ENCODE peak calls at places on chromosomes 16 and 17, in seven cellular contexts. L, U, D, W, J, Q and M are unnamed samples.

GRCh38 chr16:19555938-19556778 is 655 bp downstream of the VPS35L start:
- ATAC-seq in Q (no peak), D (peak), U (peak), L (no peak), J (peak), W (no peak), M (peak)

GRCh38 chr17:33942414-33942813 is 312.7 kb upstream of the CCL2 start:
- ATAC-seq in L (no peak), D (no peak), Q (no peak), J (no peak), U (no peak), W (no peak), M (no peak)

GRCh38 chr17:49259663-49260010 is 29.1 kb upstream of the PHOSPHO1 start:
- ATAC-seq in L (no peak), Q (no peak), W (no peak), D (no peak), U (peak), J (peak), M (no peak)

GRCh38 chr17:76997981-76998531 is 129.9 kb downstream of the MGAT5B start:
- ATAC-seq in W (no peak), U (no peak), J (no peak), L (no peak), D (peak), Q (peak), M (peak)

GRCh38 chr17:4542726-4543191 is 12.4 kb downstream of the MYBBP1A start:
- ATAC-seq in Q (no peak), J (no peak), D (no peak), L (no peak), U (no peak), W (no peak), M (no peak)

GRCh38 chr16:4207229-4207628 is 34.7 kb downstream of the SRL start:
- ATAC-seq in U (peak), Q (no peak), J (no peak), W (no peak), D (no peak), L (no peak), M (no peak)

GRCh38 chr17:45675012-45675411 is 109.1 kb upstream of the CRHR1 start:
- ATAC-seq in D (no peak), U (no peak), L (no peak), Q (no peak), W (no peak), J (no peak), M (no peak)

GRCh38 chr17:50257574-50258224 is 16.6 kb upstream of the TMEM92 start:
- ATAC-seq in Q (peak), J (no peak), W (no peak), L (no peak), U (peak), D (no peak), M (no peak)

GRCh38 chr17:79024901-79025737 is 1.1 kb downstream of the C1QTNF1 start:
- ATAC-seq in D (peak), Q (peak), J (no peak), L (no peak), U (peak), W (no peak), M (no peak)

GRCh38 chr16:85235988-85236831 is 123.9 kb upstream of the CIBAR2 start:
- ATAC-seq in L (peak), U (peak), D (peak), W (no peak), J (no peak), Q (peak), M (peak)

GRCh38 chr17:67080804-67081203 is 36.5 kb downstream of the CACNG1 start:
- ATAC-seq in J (no peak), L (no peak), Q (no peak), U (no peak), D (peak), W (no peak), M (no peak)

GRCh38 chr17:73043686-73044581 is 48.6 kb downstream of the SLC39A11 start:
- ATAC-seq in U (peak), D (no peak), W (peak), L (peak), J (no peak), Q (no peak), M (no peak)

GRCh38 chr17:51487947-51488346 is 227.6 kb downstream of the UTP18 start:
- ATAC-seq in W (no peak), Q (no peak), J (peak), U (no peak), D (peak), L (no peak), M (no peak)

GRCh38 chr17:49454050-49454449 is 39.4 kb upstream of the PHB1 start:
- ATAC-seq in J (no peak), D (no peak), Q (no peak), W (no peak), L (peak), U (peak), M (no peak)

GRCh38 chr16:29820730-29821662 is 734 bp downstream of the MVP start:
- ATAC-seq in D (peak), U (peak), L (no peak), J (peak), W (peak), Q (peak), M (peak)

GRCh38 chr16:8905795-8906591 is 23.8 kb downstream of the LITAFD start:
- ATAC-seq in D (no peak), L (peak), U (no peak), W (no peak), Q (no peak), J (peak), M (no peak)

GRCh38 chr16:56269276-56269675 is 78.0 kb downstream of the GNAO1 start:
- ATAC-seq in W (no peak), J (no peak), D (no peak), U (no peak), Q (no peak), L (no peak), M (no peak)

GRCh38 chr16:84614075-84614474 is 3.8 kb downstream of the COTL1 start:
- ATAC-seq in D (no peak), J (no peak), U (no peak), L (no peak), Q (no peak), W (no peak), M (no peak)

GRCh38 chr17:4519361-4519788 is 20.7 kb downstream of the SPNS2 start:
- ATAC-seq in Q (no peak), D (no peak), J (no peak), W (no peak), U (peak), L (no peak), M (no peak)

GRCh38 chr17:66165537-66166123 is 26.3 kb downstream of the CEP112 start:
- ATAC-seq in W (peak), U (no peak), Q (peak), L (peak), J (peak), D (no peak), M (no peak)

GRCh38 chr16:66651474-66651765 is 45.1 kb downstream of the CMTM4 start:
- ATAC-seq in D (no peak), J (no peak), U (no peak), Q (no peak), W (no peak), L (no peak), M (no peak)

GRCh38 chr17:3867606-3868005 is 21.6 kb upstream of the NCBP3 start:
- ATAC-seq in J (peak), W (peak), U (no peak), L (no peak), Q (no peak), D (no peak), M (no peak)

GRCh38 chr16:68111379-68111778 is 26.2 kb downstream of the NFATC3 start:
- ATAC-seq in L (no peak), Q (no peak), W (no peak), D (no peak), J (no peak), U (no peak), M (no peak)

GRCh38 chr17:45289316-45290268 is 27.2 kb downstream of the MAP3K14 start:
- ATAC-seq in D (no peak), Q (no peak), L (no peak), U (no peak), W (no peak), J (no peak), M (no peak)

GRCh38 chr17:45043268-45043681 is 8.2 kb downstream of the DCAKD start:
- ATAC-seq in L (no peak), D (no peak), Q (no peak), U (peak), W (peak), J (no peak), M (no peak)

GRCh38 chr17:81867952-81868673 is 3.0 kb downstream of the ARHGDIA start:
- ATAC-seq in U (no peak), L (peak), J (peak), Q (no peak), D (no peak), W (peak), M (no peak)

GRCh38 chr17:46885956-46886663 is 34.7 kb downstream of the WNT9B start:
- ATAC-seq in D (no peak), W (no peak), J (no peak), L (no peak), U (no peak), Q (no peak), M (peak)

GRCh38 chr17:17547210-17547764 is 44.2 kb downstream of the PEMT start:
- ATAC-seq in L (peak), W (no peak), D (no peak), Q (no peak), U (no peak), J (no peak), M (no peak)

GRCh38 chr16:54750249-54750648 is 180.4 kb upstream of the IRX5 start:
- ATAC-seq in U (no peak), J (no peak), D (no peak), Q (no peak), L (no peak), W (no peak), M (no peak)

GRCh38 chr17:21253646-21254441 is 634 bp upstream of the NATD1 start:
- ATAC-seq in J (no peak), Q (peak), W (peak), L (peak), U (no peak), D (peak), M (peak)

GRCh38 chr17:80712089-80712488 is 167.5 kb downstream of the RPTOR start:
- ATAC-seq in D (no peak), W (no peak), Q (no peak), L (no peak), J (no peak), U (no peak), M (no peak)

GRCh38 chr17:75067856-75068255 is 19.9 kb upstream of the SLC16A5 start:
- ATAC-seq in Q (peak), W (peak), J (no peak), D (peak), U (no peak), L (peak), M (no peak)

GRCh38 chr16:14089283-14089823 is 18.2 kb downstream of the MRTFB start:
- ATAC-seq in L (no peak), W (no peak), J (no peak), Q (no peak), U (no peak), D (no peak), M (no peak)

GRCh38 chr17:683499-684254 is 31.0 kb downstream of the VPS53 start:
- ATAC-seq in D (peak), W (no peak), U (no peak), J (no peak), L (no peak), Q (peak), M (no peak)

GRCh38 chr16:85291302-85292148 is 179.3 kb upstream of the CIBAR2 start:
- ATAC-seq in Q (peak), U (peak), J (no peak), L (no peak), D (peak), W (no peak), M (no peak)

GRCh38 chr17:8226536-8227237 is 16.3 kb upstream of the AURKB start:
- ATAC-seq in J (peak), Q (peak), L (peak), D (no peak), U (peak), W (peak), M (no peak)

GRCh38 chr17:76944477-76944876 is 76.3 kb downstream of the MGAT5B start:
- ATAC-seq in J (no peak), D (no peak), U (no peak), W (no peak), Q (no peak), L (no peak), M (no peak)

GRCh38 chr16:29729116-29729521 is 16.7 kb downstream of the C16orf54 start:
- ATAC-seq in U (peak), L (peak), D (no peak), J (peak), W (peak), Q (peak), M (no peak)